ENCODE peak calls at places on chromosomes 2 and 18, in eight cellular contexts. One of them, this sample, is unnamed. For H3K4me1, the result is how much of the 10 kb centered on the place peaks cover.

GRCh38 chr2:63257473-63257872 is 206.8 kb downstream of the OTX1 start:
- DNase-seq in PC-3: no peak
- DNase-seq in HCT116: no peak
- DNase-seq in MM.1S: no peak
- DNase-seq in hepatocyte: no peak
- DNase-seq in SK-N-SH: no peak
- DNase-seq in neural progenitor cell: no peak
- DNase-seq in GM23338: no peak
- DNase-seq in this sample: no peak

GRCh38 chr18:419542-420175 is 80.8 kb downstream of the COLEC12 start:
- DNase-seq in MM.1S: no peak
- DNase-seq in neural progenitor cell: no peak
- DNase-seq in PC-3: no peak
- DNase-seq in SK-N-SH: no peak
- DNase-seq in HCT116: no peak
- DNase-seq in hepatocyte: no peak
- DNase-seq in GM23338: no peak
- DNase-seq in this sample: no peak

GRCh38 chr2:167761465-167762136 is 485.8 kb downstream of the STK39 start:
- DNase-seq in MM.1S: no peak
- DNase-seq in neural progenitor cell: no peak
- DNase-seq in HCT116: no peak
- DNase-seq in hepatocyte: peak
- DNase-seq in SK-N-SH: no peak
- DNase-seq in GM23338: no peak
- DNase-seq in PC-3: no peak
- DNase-seq in this sample: no peak

GRCh38 chr2:177149155-177149503 is 63.5 kb upstream of the HNRNPA3 start:
- DNase-seq in MM.1S: no peak
- DNase-seq in HCT116: no peak
- DNase-seq in SK-N-SH: no peak
- DNase-seq in hepatocyte: no peak
- DNase-seq in neural progenitor cell: no peak
- DNase-seq in PC-3: no peak
- DNase-seq in GM23338: no peak
- DNase-seq in this sample: no peak

GRCh38 chr18:48441405-48441881 is 32.3 kb upstream of the ZBTB7C start:
- DNase-seq in GM23338: no peak
- DNase-seq in HCT116: no peak
- DNase-seq in hepatocyte: no peak
- DNase-seq in neural progenitor cell: no peak
- DNase-seq in SK-N-SH: peak
- DNase-seq in MM.1S: no peak
- DNase-seq in PC-3: no peak
- DNase-seq in this sample: no peak

GRCh38 chr2:149679286-149679685 is 91.7 kb upstream of the MMADHC start:
- DNase-seq in neural progenitor cell: no peak
- DNase-seq in PC-3: no peak
- DNase-seq in HCT116: no peak
- DNase-seq in hepatocyte: peak
- DNase-seq in MM.1S: no peak
- DNase-seq in SK-N-SH: no peak
- DNase-seq in GM23338: no peak
- DNase-seq in this sample: no peak

GRCh38 chr2:42618972-42619371 is 50.5 kb downstream of the MTA3 start:
- DNase-seq in SK-N-SH: no peak
- DNase-seq in HCT116: no peak
- DNase-seq in neural progenitor cell: no peak
- DNase-seq in PC-3: peak
- DNase-seq in MM.1S: no peak
- DNase-seq in GM23338: no peak
- DNase-seq in hepatocyte: no peak
- DNase-seq in this sample: no peak

GRCh38 chr18:60892855-60893254 is 440.4 kb upstream of the CDH20 start:
- DNase-seq in SK-N-SH: no peak
- DNase-seq in HCT116: peak
- DNase-seq in GM23338: no peak
- DNase-seq in MM.1S: no peak
- DNase-seq in neural progenitor cell: no peak
- DNase-seq in hepatocyte: peak
- DNase-seq in PC-3: peak
- DNase-seq in this sample: no peak

GRCh38 chr18:40365526-40365925 is 1589.5 kb upstream of the PIK3C3 start:
- DNase-seq in HCT116: no peak
- DNase-seq in SK-N-SH: no peak
- DNase-seq in neural progenitor cell: no peak
- DNase-seq in hepatocyte: no peak
- DNase-seq in MM.1S: no peak
- DNase-seq in PC-3: no peak
- DNase-seq in GM23338: no peak
- DNase-seq in this sample: no peak

GRCh38 chr18:74166397-74166796 is 18.1 kb downstream of the TIMM21 start:
- DNase-seq in SK-N-SH: no peak
- DNase-seq in MM.1S: no peak
- DNase-seq in hepatocyte: no peak
- DNase-seq in neural progenitor cell: no peak
- DNase-seq in GM23338: no peak
- DNase-seq in HCT116: no peak
- DNase-seq in PC-3: no peak
- DNase-seq in this sample: no peak

GRCh38 chr2:240586919-240587800 is 626 bp downstream of the CAPN10 start:
- DNase-seq in HCT116: no peak
- DNase-seq in SK-N-SH: peak
- DNase-seq in hepatocyte: peak
- DNase-seq in GM23338: peak
- DNase-seq in PC-3: peak
- DNase-seq in neural progenitor cell: peak
- DNase-seq in MM.1S: peak
- DNase-seq in this sample: peak

GRCh38 chr2:110869472-110870446 is 137.4 kb downstream of the ACOXL start:
- DNase-seq in SK-N-SH: peak
- DNase-seq in neural progenitor cell: no peak
- DNase-seq in GM23338: no peak
- DNase-seq in HCT116: peak
- DNase-seq in PC-3: peak
- DNase-seq in hepatocyte: no peak
- DNase-seq in MM.1S: no peak
- DNase-seq in this sample: no peak

GRCh38 chr2:176171331-176172006 is 14.4 kb downstream of the HOXD3 start:
- DNase-seq in SK-N-SH: no peak
- DNase-seq in PC-3: no peak
- DNase-seq in GM23338: peak
- DNase-seq in neural progenitor cell: peak
- DNase-seq in hepatocyte: no peak
- DNase-seq in HCT116: no peak
- DNase-seq in MM.1S: no peak
- DNase-seq in this sample: no peak

GRCh38 chr2:158539176-158539895 is 82.6 kb downstream of the PKP4 start:
- DNase-seq in HCT116: peak
- DNase-seq in PC-3: peak
- DNase-seq in hepatocyte: peak
- DNase-seq in neural progenitor cell: no peak
- DNase-seq in SK-N-SH: no peak
- DNase-seq in GM23338: no peak
- DNase-seq in MM.1S: peak
- DNase-seq in this sample: no peak

GRCh38 chr2:42249887-42250286 is 80.7 kb downstream of the EML4 start:
- DNase-seq in PC-3: no peak
- DNase-seq in SK-N-SH: no peak
- DNase-seq in GM23338: no peak
- DNase-seq in HCT116: no peak
- DNase-seq in MM.1S: no peak
- DNase-seq in neural progenitor cell: no peak
- DNase-seq in hepatocyte: no peak
- DNase-seq in this sample: no peak

GRCh38 chr2:12506846-12507245 is 209.9 kb upstream of the TRIB2 start:
- DNase-seq in hepatocyte: no peak
- DNase-seq in SK-N-SH: no peak
- DNase-seq in MM.1S: no peak
- DNase-seq in PC-3: no peak
- DNase-seq in GM23338: no peak
- DNase-seq in HCT116: no peak
- DNase-seq in neural progenitor cell: no peak
- DNase-seq in this sample: no peak

GRCh38 chr2:42513252-42513918 is 19.6 kb upstream of the KCNG3 start:
- DNase-seq in GM23338: peak
- DNase-seq in HCT116: peak
- DNase-seq in MM.1S: no peak
- DNase-seq in hepatocyte: peak
- DNase-seq in PC-3: peak
- DNase-seq in SK-N-SH: peak
- DNase-seq in neural progenitor cell: peak
- DNase-seq in this sample: peak

GRCh38 chr2:53403836-53404413 is 363.7 kb upstream of the CHAC2 start:
- DNase-seq in GM23338: no peak
- DNase-seq in HCT116: peak
- DNase-seq in neural progenitor cell: no peak
- DNase-seq in SK-N-SH: no peak
- DNase-seq in PC-3: peak
- DNase-seq in MM.1S: no peak
- DNase-seq in hepatocyte: no peak
- DNase-seq in this sample: no peak

DNA sequence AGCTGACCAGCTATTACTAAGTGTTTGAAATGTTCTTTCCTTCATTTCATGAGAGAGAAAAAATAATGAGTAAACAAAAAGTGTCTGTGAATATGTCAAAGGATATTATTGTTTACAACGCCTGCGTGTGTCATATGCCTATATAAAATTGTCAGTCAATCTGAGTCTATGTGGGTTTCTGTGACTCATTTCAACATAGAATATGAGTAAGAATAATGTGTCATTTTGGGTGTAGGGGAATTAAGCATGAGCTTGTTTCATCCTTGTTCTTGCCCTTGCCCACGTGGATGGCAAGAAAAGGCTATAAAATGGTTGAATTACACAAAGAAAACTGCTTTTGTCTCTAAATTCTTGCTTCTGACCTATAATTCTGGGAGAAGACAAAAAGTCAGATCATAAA is 466.0 kb downstream of the PTH2R start:
- DNase-seq in neural progenitor cell: no peak
- DNase-seq in PC-3: peak
- DNase-seq in SK-N-SH: no peak
- DNase-seq in hepatocyte: no peak
- DNase-seq in GM23338: no peak
- DNase-seq in HCT116: no peak
- DNase-seq in MM.1S: no peak
- DNase-seq in this sample: no peak
- TF ChIP-seq EZH2phosphoT487 in neural progenitor cell: no peak
- TF ChIP-seq EZH2phosphoT487 in PC-3: no peak
- TF ChIP-seq EZH2phosphoT487 in SK-N-SH: no peak
- TF ChIP-seq EZH2phosphoT487 in hepatocyte: no peak
- TF ChIP-seq EZH2phosphoT487 in GM23338: no peak
- TF ChIP-seq EZH2phosphoT487 in HCT116: no peak
- TF ChIP-seq EZH2phosphoT487 in MM.1S: no peak
- TF ChIP-seq EZH2phosphoT487 in this sample: no peak

GRCh38 chr2:83827618-83828017 is 631.5 kb downstream of the SUCLG1 start:
- DNase-seq in HCT116: no peak
- DNase-seq in SK-N-SH: no peak
- DNase-seq in PC-3: peak
- DNase-seq in neural progenitor cell: no peak
- DNase-seq in GM23338: no peak
- DNase-seq in hepatocyte: no peak
- DNase-seq in MM.1S: no peak
- DNase-seq in this sample: no peak
- TF ChIP-seq CTCF in HCT116: peak
- TF ChIP-seq CTCF in SK-N-SH: peak
- TF ChIP-seq CTCF in PC-3: peak
- TF ChIP-seq CTCF in neural progenitor cell: peak
- TF ChIP-seq CTCF in GM23338: peak
- TF ChIP-seq CTCF in hepatocyte: peak
- TF ChIP-seq CTCF in MM.1S: no peak
- TF ChIP-seq CTCF in this sample: no peak

DNA sequence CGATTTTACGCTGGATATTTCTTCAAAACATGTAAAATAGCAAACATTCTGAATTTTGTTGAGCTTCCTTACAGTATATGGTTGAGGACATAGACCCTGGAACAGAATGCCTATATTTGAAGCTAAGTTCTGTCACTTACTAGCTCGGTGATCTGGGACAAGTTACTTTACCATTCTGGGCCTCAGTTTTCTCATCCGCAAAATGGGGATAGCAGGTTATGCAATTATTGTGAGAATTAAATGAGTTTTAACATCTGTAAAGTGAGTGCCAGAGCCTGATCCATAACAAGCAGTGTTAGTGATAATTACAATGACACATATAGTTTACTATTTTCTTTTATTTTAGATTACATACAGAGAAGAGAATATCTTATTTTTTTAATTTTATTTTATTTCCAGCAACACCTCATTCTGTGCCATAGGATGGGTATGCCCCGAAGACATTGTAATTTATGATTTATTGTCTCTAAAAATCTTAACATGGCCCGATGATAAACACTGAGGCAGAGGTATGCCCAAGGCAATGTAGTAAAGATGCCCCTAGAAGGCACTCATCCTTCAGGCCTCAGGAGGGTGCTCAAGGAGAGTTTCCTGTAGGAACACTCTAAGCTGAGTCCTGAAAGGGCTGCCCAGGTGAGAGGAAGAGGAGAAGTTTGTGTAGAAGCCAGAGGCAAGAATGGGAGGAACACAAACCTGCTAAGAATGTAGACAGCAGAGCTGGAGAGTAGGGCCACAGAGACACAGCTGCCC is 250.9 kb downstream of the BCL11A start:
- DNase-seq in PC-3: no peak
- DNase-seq in HCT116: no peak
- DNase-seq in GM23338: peak
- DNase-seq in hepatocyte: no peak
- DNase-seq in neural progenitor cell: no peak
- DNase-seq in SK-N-SH: no peak
- DNase-seq in MM.1S: no peak
- DNase-seq in this sample: peak
- H3K4me1 ChIP-seq in PC-3: under half
- H3K4me1 ChIP-seq in HCT116: under half
- H3K4me1 ChIP-seq in GM23338: under half
- H3K4me1 ChIP-seq in hepatocyte: under half
- H3K4me1 ChIP-seq in neural progenitor cell: under half
- H3K4me1 ChIP-seq in SK-N-SH: under half
- H3K4me1 ChIP-seq in MM.1S: under half
- H3K4me1 ChIP-seq in this sample: under half

GRCh38 chr2:109433486-109433885 is 180.3 kb downstream of the SEPTIN10 start:
- DNase-seq in HCT116: no peak
- DNase-seq in PC-3: no peak
- DNase-seq in hepatocyte: no peak
- DNase-seq in neural progenitor cell: no peak
- DNase-seq in SK-N-SH: no peak
- DNase-seq in GM23338: no peak
- DNase-seq in MM.1S: no peak
- DNase-seq in this sample: no peak

GRCh38 chr2:109433926-109434325 is 179.8 kb downstream of the SEPTIN10 start:
- DNase-seq in GM23338: no peak
- DNase-seq in SK-N-SH: no peak
- DNase-seq in PC-3: no peak
- DNase-seq in neural progenitor cell: no peak
- DNase-seq in hepatocyte: no peak
- DNase-seq in HCT116: no peak
- DNase-seq in MM.1S: no peak
- DNase-seq in this sample: no peak

GRCh38 chr2:109429711-109430265 is 184.0 kb downstream of the SEPTIN10 start:
- DNase-seq in MM.1S: no peak
- DNase-seq in GM23338: no peak
- DNase-seq in neural progenitor cell: no peak
- DNase-seq in SK-N-SH: no peak
- DNase-seq in hepatocyte: no peak
- DNase-seq in HCT116: no peak
- DNase-seq in PC-3: no peak
- DNase-seq in this sample: no peak

GRCh38 chr2:109434351-109434750 is 179.4 kb downstream of the SEPTIN10 start:
- DNase-seq in HCT116: no peak
- DNase-seq in MM.1S: no peak
- DNase-seq in GM23338: no peak
- DNase-seq in neural progenitor cell: no peak
- DNase-seq in PC-3: no peak
- DNase-seq in SK-N-SH: no peak
- DNase-seq in hepatocyte: peak
- DNase-seq in this sample: no peak

GRCh38 chr2:109432421-109432820 is 181.3 kb downstream of the SEPTIN10 start:
- DNase-seq in hepatocyte: no peak
- DNase-seq in neural progenitor cell: no peak
- DNase-seq in GM23338: no peak
- DNase-seq in PC-3: no peak
- DNase-seq in MM.1S: no peak
- DNase-seq in HCT116: no peak
- DNase-seq in SK-N-SH: no peak
- DNase-seq in this sample: no peak
- TF ChIP-seq EZH2phosphoT487 in hepatocyte: no peak
- TF ChIP-seq EZH2phosphoT487 in neural progenitor cell: no peak
- TF ChIP-seq EZH2phosphoT487 in GM23338: no peak
- TF ChIP-seq EZH2phosphoT487 in PC-3: no peak
- TF ChIP-seq EZH2phosphoT487 in MM.1S: no peak
- TF ChIP-seq EZH2phosphoT487 in HCT116: no peak
- TF ChIP-seq EZH2phosphoT487 in SK-N-SH: no peak
- TF ChIP-seq EZH2phosphoT487 in this sample: no peak

This sample was measured in OCI-LY7.